ENCODE peak calls at places on chromosomes 1 and 21, in four cellular contexts. One of them, this sample, is unnamed.

GRCh38 chr1:203342192-203342940 is 8.6 kb downstream of the FMOD start:
- DNase-seq in stimulated activated CD8-positive, alpha-beta memory T cell treated with anti-CD3 and anti-CD28 coated beads, Interleukin-12 subunit alpha, Interleukin-12 subunit beta, amount 100 ng/mL, for 4 hours: no peak
- DNase-seq in GDM1: no peak
- DNase-seq in T-helper 1 cell: peak
- DNase-seq in this sample: no peak

GRCh38 chr1:39737546-39738169 is 1.0 kb upstream of the PPIE start:
- DNase-seq in stimulated activated CD8-positive, alpha-beta memory T cell treated with anti-CD3 and anti-CD28 coated beads, Interleukin-12 subunit alpha, Interleukin-12 subunit beta, amount 100 ng/mL, for 4 hours: no peak
- DNase-seq in GDM1: no peak
- DNase-seq in T-helper 1 cell: no peak
- DNase-seq in this sample: no peak

GRCh38 chr1:5513891-5514515 is 478.2 kb downstream of the NPHP4 start:
- DNase-seq in stimulated activated CD8-positive, alpha-beta memory T cell treated with anti-CD3 and anti-CD28 coated beads, Interleukin-12 subunit alpha, Interleukin-12 subunit beta, amount 100 ng/mL, for 4 hours: no peak
- DNase-seq in GDM1: no peak
- DNase-seq in T-helper 1 cell: no peak
- DNase-seq in this sample: no peak

GRCh38 chr1:97630968-97631367 is 289.9 kb downstream of the DPYD start:
- DNase-seq in stimulated activated CD8-positive, alpha-beta memory T cell treated with anti-CD3 and anti-CD28 coated beads, Interleukin-12 subunit alpha, Interleukin-12 subunit beta, amount 100 ng/mL, for 4 hours: no peak
- DNase-seq in GDM1: no peak
- DNase-seq in T-helper 1 cell: no peak
- DNase-seq in this sample: no peak

GRCh38 chr1:180918519-180918918 is 5.8 kb downstream of the KIAA1614 start:
- DNase-seq in stimulated activated CD8-positive, alpha-beta memory T cell treated with anti-CD3 and anti-CD28 coated beads, Interleukin-12 subunit alpha, Interleukin-12 subunit beta, amount 100 ng/mL, for 4 hours: no peak
- DNase-seq in GDM1: no peak
- DNase-seq in T-helper 1 cell: no peak
- DNase-seq in this sample: no peak

GRCh38 chr1:239243003-239243402 is 143.4 kb upstream of the CHRM3 start:
- DNase-seq in stimulated activated CD8-positive, alpha-beta memory T cell treated with anti-CD3 and anti-CD28 coated beads, Interleukin-12 subunit alpha, Interleukin-12 subunit beta, amount 100 ng/mL, for 4 hours: no peak
- DNase-seq in GDM1: no peak
- DNase-seq in T-helper 1 cell: no peak
- DNase-seq in this sample: no peak

GRCh38 chr1:1173061-1173792 is 453 bp upstream of the TTLL10 start:
- DNase-seq in stimulated activated CD8-positive, alpha-beta memory T cell treated with anti-CD3 and anti-CD28 coated beads, Interleukin-12 subunit alpha, Interleukin-12 subunit beta, amount 100 ng/mL, for 4 hours: no peak
- DNase-seq in GDM1: no peak
- DNase-seq in T-helper 1 cell: no peak
- DNase-seq in this sample: no peak

GRCh38 chr1:29122987-29123870 is 474 bp downstream of the TMEM200B start:
- DNase-seq in stimulated activated CD8-positive, alpha-beta memory T cell treated with anti-CD3 and anti-CD28 coated beads, Interleukin-12 subunit alpha, Interleukin-12 subunit beta, amount 100 ng/mL, for 4 hours: no peak
- DNase-seq in GDM1: no peak
- DNase-seq in T-helper 1 cell: no peak
- DNase-seq in this sample: no peak

GRCh38 chr1:55542901-55543504 is 327.8 kb upstream of the USP24 start:
- DNase-seq in stimulated activated CD8-positive, alpha-beta memory T cell treated with anti-CD3 and anti-CD28 coated beads, Interleukin-12 subunit alpha, Interleukin-12 subunit beta, amount 100 ng/mL, for 4 hours: no peak
- DNase-seq in GDM1: no peak
- DNase-seq in T-helper 1 cell: no peak
- DNase-seq in this sample: no peak

GRCh38 chr21:36097427-36098230 is 27.8 kb downstream of the CBR1 start:
- DNase-seq in stimulated activated CD8-positive, alpha-beta memory T cell treated with anti-CD3 and anti-CD28 coated beads, Interleukin-12 subunit alpha, Interleukin-12 subunit beta, amount 100 ng/mL, for 4 hours: no peak
- DNase-seq in GDM1: peak
- DNase-seq in T-helper 1 cell: no peak
- DNase-seq in this sample: no peak

GRCh38 chr1:208809876-208810275 is 565.7 kb upstream of the PLXNA2 start:
- DNase-seq in stimulated activated CD8-positive, alpha-beta memory T cell treated with anti-CD3 and anti-CD28 coated beads, Interleukin-12 subunit alpha, Interleukin-12 subunit beta, amount 100 ng/mL, for 4 hours: no peak
- DNase-seq in GDM1: no peak
- DNase-seq in T-helper 1 cell: no peak
- DNase-seq in this sample: no peak

GRCh38 chr21:32422064-32422463 is 9.6 kb downstream of the EVA1C start:
- DNase-seq in stimulated activated CD8-positive, alpha-beta memory T cell treated with anti-CD3 and anti-CD28 coated beads, Interleukin-12 subunit alpha, Interleukin-12 subunit beta, amount 100 ng/mL, for 4 hours: no peak
- DNase-seq in GDM1: no peak
- DNase-seq in T-helper 1 cell: no peak
- DNase-seq in this sample: no peak

GRCh38 chr1:10779201-10779600 is 17.2 kb downstream of the CASZ1 start:
- DNase-seq in stimulated activated CD8-positive, alpha-beta memory T cell treated with anti-CD3 and anti-CD28 coated beads, Interleukin-12 subunit alpha, Interleukin-12 subunit beta, amount 100 ng/mL, for 4 hours: no peak
- DNase-seq in GDM1: no peak
- DNase-seq in T-helper 1 cell: no peak
- DNase-seq in this sample: no peak

GRCh38 chr21:42651515-42652401 is 1.7 kb upstream of the PDE9A start:
- DNase-seq in stimulated activated CD8-positive, alpha-beta memory T cell treated with anti-CD3 and anti-CD28 coated beads, Interleukin-12 subunit alpha, Interleukin-12 subunit beta, amount 100 ng/mL, for 4 hours: no peak
- DNase-seq in GDM1: no peak
- DNase-seq in T-helper 1 cell: no peak
- DNase-seq in this sample: no peak

GRCh38 chr1:52907068-52907811 is 14.3 kb downstream of the ECHDC2 start:
- DNase-seq in stimulated activated CD8-positive, alpha-beta memory T cell treated with anti-CD3 and anti-CD28 coated beads, Interleukin-12 subunit alpha, Interleukin-12 subunit beta, amount 100 ng/mL, for 4 hours: no peak
- DNase-seq in GDM1: no peak
- DNase-seq in T-helper 1 cell: no peak
- DNase-seq in this sample: no peak

GRCh38 chr1:244833734-244834595 is 1.5 kb upstream of the COX20 start:
- DNase-seq in stimulated activated CD8-positive, alpha-beta memory T cell treated with anti-CD3 and anti-CD28 coated beads, Interleukin-12 subunit alpha, Interleukin-12 subunit beta, amount 100 ng/mL, for 4 hours: peak
- DNase-seq in GDM1: peak
- DNase-seq in T-helper 1 cell: peak
- DNase-seq in this sample: peak

GRCh38 chr1:197917553-197917812 is 311 bp downstream of the LHX9 start:
- DNase-seq in stimulated activated CD8-positive, alpha-beta memory T cell treated with anti-CD3 and anti-CD28 coated beads, Interleukin-12 subunit alpha, Interleukin-12 subunit beta, amount 100 ng/mL, for 4 hours: no peak
- DNase-seq in GDM1: no peak
- DNase-seq in T-helper 1 cell: no peak
- DNase-seq in this sample: no peak

GRCh38 chr1:151547119-151547899 is 7.2 kb downstream of the TUFT1 start:
- DNase-seq in stimulated activated CD8-positive, alpha-beta memory T cell treated with anti-CD3 and anti-CD28 coated beads, Interleukin-12 subunit alpha, Interleukin-12 subunit beta, amount 100 ng/mL, for 4 hours: no peak
- DNase-seq in GDM1: no peak
- DNase-seq in T-helper 1 cell: no peak
- DNase-seq in this sample: no peak

GRCh38 chr1:171990371-171990770 is 149.1 kb downstream of the DNM3 start:
- DNase-seq in stimulated activated CD8-positive, alpha-beta memory T cell treated with anti-CD3 and anti-CD28 coated beads, Interleukin-12 subunit alpha, Interleukin-12 subunit beta, amount 100 ng/mL, for 4 hours: no peak
- DNase-seq in GDM1: no peak
- DNase-seq in T-helper 1 cell: no peak
- DNase-seq in this sample: no peak

GRCh38 chr1:45335732-45336365 is 4.1 kb upstream of the TOE1 start:
- DNase-seq in stimulated activated CD8-positive, alpha-beta memory T cell treated with anti-CD3 and anti-CD28 coated beads, Interleukin-12 subunit alpha, Interleukin-12 subunit beta, amount 100 ng/mL, for 4 hours: no peak
- DNase-seq in GDM1: no peak
- DNase-seq in T-helper 1 cell: no peak
- DNase-seq in this sample: no peak

GRCh38 chr1:104488296-104489015 is 738.8 kb downstream of the AMY1C start:
- DNase-seq in stimulated activated CD8-positive, alpha-beta memory T cell treated with anti-CD3 and anti-CD28 coated beads, Interleukin-12 subunit alpha, Interleukin-12 subunit beta, amount 100 ng/mL, for 4 hours: no peak
- DNase-seq in GDM1: no peak
- DNase-seq in T-helper 1 cell: no peak
- DNase-seq in this sample: no peak

GRCh38 chr1:2840036-2840809 is 38.7 kb upstream of the TTC34 start:
- DNase-seq in stimulated activated CD8-positive, alpha-beta memory T cell treated with anti-CD3 and anti-CD28 coated beads, Interleukin-12 subunit alpha, Interleukin-12 subunit beta, amount 100 ng/mL, for 4 hours: peak
- DNase-seq in GDM1: peak
- DNase-seq in T-helper 1 cell: peak
- DNase-seq in this sample: no peak

GRCh38 chr1:43270421-43271095 is 775 bp downstream of the TMEM125 start:
- DNase-seq in stimulated activated CD8-positive, alpha-beta memory T cell treated with anti-CD3 and anti-CD28 coated beads, Interleukin-12 subunit alpha, Interleukin-12 subunit beta, amount 100 ng/mL, for 4 hours: no peak
- DNase-seq in GDM1: no peak
- DNase-seq in T-helper 1 cell: no peak
- DNase-seq in this sample: no peak

GRCh38 chr1:155893389-155894142 is 17.6 kb downstream of the RIT1 start:
- DNase-seq in stimulated activated CD8-positive, alpha-beta memory T cell treated with anti-CD3 and anti-CD28 coated beads, Interleukin-12 subunit alpha, Interleukin-12 subunit beta, amount 100 ng/mL, for 4 hours: no peak
- DNase-seq in GDM1: peak
- DNase-seq in T-helper 1 cell: no peak
- DNase-seq in this sample: no peak

GRCh38 chr1:40824591-40825429 is 37.4 kb downstream of the CITED4 start:
- DNase-seq in stimulated activated CD8-positive, alpha-beta memory T cell treated with anti-CD3 and anti-CD28 coated beads, Interleukin-12 subunit alpha, Interleukin-12 subunit beta, amount 100 ng/mL, for 4 hours: no peak
- DNase-seq in GDM1: no peak
- DNase-seq in T-helper 1 cell: no peak
- DNase-seq in this sample: no peak

GRCh38 chr1:44072204-44072603 is 40.9 kb upstream of the SLC6A9 start:
- DNase-seq in stimulated activated CD8-positive, alpha-beta memory T cell treated with anti-CD3 and anti-CD28 coated beads, Interleukin-12 subunit alpha, Interleukin-12 subunit beta, amount 100 ng/mL, for 4 hours: no peak
- DNase-seq in GDM1: no peak
- DNase-seq in T-helper 1 cell: no peak
- DNase-seq in this sample: no peak

GRCh38 chr21:24727803-24728425 is 879.4 kb downstream of the MRPL39 start:
- DNase-seq in stimulated activated CD8-positive, alpha-beta memory T cell treated with anti-CD3 and anti-CD28 coated beads, Interleukin-12 subunit alpha, Interleukin-12 subunit beta, amount 100 ng/mL, for 4 hours: no peak
- DNase-seq in GDM1: no peak
- DNase-seq in T-helper 1 cell: no peak
- DNase-seq in this sample: no peak

GRCh38 chr1:201634261-201634660 is 95.3 kb downstream of the NAV1 start:
- DNase-seq in stimulated activated CD8-positive, alpha-beta memory T cell treated with anti-CD3 and anti-CD28 coated beads, Interleukin-12 subunit alpha, Interleukin-12 subunit beta, amount 100 ng/mL, for 4 hours: no peak
- DNase-seq in GDM1: no peak
- DNase-seq in T-helper 1 cell: no peak
- DNase-seq in this sample: no peak

GRCh38 chr1:85672031-85672430 is 36.2 kb downstream of the ZNHIT6 start:
- DNase-seq in stimulated activated CD8-positive, alpha-beta memory T cell treated with anti-CD3 and anti-CD28 coated beads, Interleukin-12 subunit alpha, Interleukin-12 subunit beta, amount 100 ng/mL, for 4 hours: no peak
- DNase-seq in GDM1: no peak
- DNase-seq in T-helper 1 cell: no peak
- DNase-seq in this sample: no peak

GRCh38 chr1:73593379-73593778 is 604.6 kb downstream of the LRRIQ3 start:
- DNase-seq in stimulated activated CD8-positive, alpha-beta memory T cell treated with anti-CD3 and anti-CD28 coated beads, Interleukin-12 subunit alpha, Interleukin-12 subunit beta, amount 100 ng/mL, for 4 hours: no peak
- DNase-seq in GDM1: no peak
- DNase-seq in T-helper 1 cell: no peak
- DNase-seq in this sample: no peak

GRCh38 chr1:117059678-117060440 is at the start of gene TTF2:
- DNase-seq in stimulated activated CD8-positive, alpha-beta memory T cell treated with anti-CD3 and anti-CD28 coated beads, Interleukin-12 subunit alpha, Interleukin-12 subunit beta, amount 100 ng/mL, for 4 hours: peak
- DNase-seq in GDM1: peak
- DNase-seq in T-helper 1 cell: peak
- DNase-seq in this sample: peak

GRCh38 chr1:227094249-227094966 is 154.3 kb downstream of the COQ8A start:
- DNase-seq in stimulated activated CD8-positive, alpha-beta memory T cell treated with anti-CD3 and anti-CD28 coated beads, Interleukin-12 subunit alpha, Interleukin-12 subunit beta, amount 100 ng/mL, for 4 hours: no peak
- DNase-seq in GDM1: no peak
- DNase-seq in T-helper 1 cell: no peak
- DNase-seq in this sample: no peak